ENCODE peak calls at places on chromosomes 12 and 14, in four cellular contexts. Q, C, X and K are unnamed samples.

GRCh38 chr14:20468773-20469241 is 399 bp upstream of the PNP start:
- DNase-seq in Q (no peak), C (no peak), X (no peak), K (no peak)

GRCh38 chr12:11695321-11695720 is 45.8 kb downstream of the ETV6 start:
- DNase-seq in Q (no peak), C (no peak), X (no peak), K (peak)

GRCh38 chr14:56196274-56196673 is 78.1 kb downstream of the PELI2 start:
- DNase-seq in Q (no peak), C (peak), X (no peak), K (no peak)

GRCh38 chr12:28498850-28499249 is 308.6 kb downstream of the CCDC91 start:
- DNase-seq in Q (no peak), C (peak), X (no peak), K (no peak)

GRCh38 chr14:91390165-91390778 is 27.3 kb downstream of the CCDC88C start:
- DNase-seq in Q (no peak), C (no peak), X (no peak), K (no peak)

GRCh38 chr12:50166776-50167025 is 468 bp downstream of the CERS5 start:
- DNase-seq in Q (no peak), C (no peak), X (no peak), K (peak)

GRCh38 chr12:20199780-20200179 is 168.6 kb upstream of the PDE3A start:
- DNase-seq in Q (no peak), C (no peak), X (no peak), K (no peak)

GRCh38 chr14:69152944-69153847 is at the start of gene DCAF5:
- DNase-seq in Q (peak), C (peak), X (peak), K (peak)

GRCh38 chr12:116717466-116718457 is 20.1 kb downstream of the SPRING1 start:
- DNase-seq in Q (no peak), C (peak), X (no peak), K (no peak)

GRCh38 chr12:124305136-124305535 is 10.2 kb downstream of the RFLNA start:
- DNase-seq in Q (no peak), C (no peak), X (no peak), K (no peak)

GRCh38 chr12:67669217-67669924 is 20.8 kb downstream of the DYRK2 start:
- DNase-seq in Q (no peak), C (no peak), X (no peak), K (no peak)

GRCh38 chr12:124836759-124837158 is 26.9 kb downstream of the SCARB1 start:
- DNase-seq in Q (no peak), C (no peak), X (no peak), K (no peak)

GRCh38 chr12:97308576-97309198 is 153.9 kb upstream of the RMST start:
- DNase-seq in Q (peak), C (peak), X (peak), K (no peak)

GRCh38 chr14:77375164-77375950 is 1.5 kb downstream of the TMED8 start:
- DNase-seq in Q (no peak), C (no peak), X (no peak), K (no peak)

GRCh38 chr12:58310828-58311273 is 369.5 kb downstream of the ATP23 start:
- DNase-seq in Q (no peak), C (peak), X (peak), K (peak)

GRCh38 chr12:21169878-21170472 is 39.0 kb downstream of the SLCO1B1 start:
- DNase-seq in Q (peak), C (peak), X (peak), K (peak)

GRCh38 chr12:92908108-92908507 is 21.0 kb downstream of the EEA1 start:
- DNase-seq in Q (peak), C (no peak), X (no peak), K (no peak)

GRCh38 chr14:103057372-103058208 is at the start of gene CDC42BPB:
- DNase-seq in Q (peak), C (peak), X (no peak), K (peak)

GRCh38 chr12:26238341-26239126 is 43.2 kb downstream of the SSPN start:
- DNase-seq in Q (no peak), C (no peak), X (no peak), K (no peak)

GRCh38 chr14:104993306-104993705 is 7.7 kb downstream of the CLBA1 start:
- DNase-seq in Q (no peak), C (no peak), X (no peak), K (no peak)

GRCh38 chr14:31842905-31843304 is 234.2 kb upstream of the ARHGAP5 start:
- DNase-seq in Q (no peak), C (peak), X (no peak), K (peak)

GRCh38 chr14:65260786-65261185 is 151.7 kb upstream of the FUT8 start:
- DNase-seq in Q (no peak), C (no peak), X (no peak), K (no peak)

GRCh38 chr12:4909397-4909733 is 340 bp upstream of the KCNA1 start:
- DNase-seq in Q (no peak), C (no peak), X (no peak), K (no peak)

GRCh38 chr12:43292699-43293098 is 259.3 kb downstream of the ADAMTS20 start:
- DNase-seq in Q (no peak), C (peak), X (no peak), K (no peak)

GRCh38 chr12:110247340-110248095 is 33.5 kb upstream of the ATP2A2 start:
- DNase-seq in Q (no peak), C (peak), X (no peak), K (no peak)

GRCh38 chr12:113222730-113223531 is 1.7 kb downstream of the TPCN1 start:
- DNase-seq in Q (peak), C (peak), X (peak), K (peak)

GRCh38 chr12:115543269-115543668 is 734.2 kb downstream of the MED13L start:
- DNase-seq in Q (no peak), C (no peak), X (peak), K (no peak)

GRCh38 chr14:86203843-86204242 is 673.9 kb downstream of the FLRT2 start:
- DNase-seq in Q (no peak), C (no peak), X (no peak), K (no peak)

GRCh38 chr12:47752121-47752520 is 6.6 kb downstream of the RAPGEF3 start:
- DNase-seq in Q (no peak), C (no peak), X (no peak), K (no peak)

GRCh38 chr12:47752552-47752951 is 6.1 kb downstream of the RAPGEF3 start:
- DNase-seq in Q (no peak), C (no peak), X (no peak), K (peak)

GRCh38 chr12:47754126-47754525 is 4.6 kb downstream of the RAPGEF3 start:
- DNase-seq in Q (no peak), C (no peak), X (no peak), K (peak)

GRCh38 chr12:47754881-47755280 is 3.8 kb downstream of the RAPGEF3 start:
- DNase-seq in Q (no peak), C (no peak), X (no peak), K (no peak)

GRCh38 chr12:47753021-47754001 is 5.4 kb downstream of the RAPGEF3 start:
- DNase-seq in Q (no peak), C (no peak), X (no peak), K (peak)
- H3K4me3 ChIP-seq in Q (no peak), C (no peak), X (no peak), K (no peak)

GRCh38 chr12:2051700-2052625 is 824 bp upstream of the CACNA1C start:
- DNase-seq in Q (no peak), C (no peak), X (no peak), K (no peak)
- H3K4me3 ChIP-seq in Q (no peak), C (peak), X (peak), K (peak)

GRCh38 chr12:53502331-53502730 is 1.2 kb downstream of the TARBP2 start:
- DNase-seq in Q (no peak), C (no peak), X (no peak), K (peak)
- H3K4me3 ChIP-seq in Q (no peak), C (no peak), X (peak), K (peak)

DNA sequence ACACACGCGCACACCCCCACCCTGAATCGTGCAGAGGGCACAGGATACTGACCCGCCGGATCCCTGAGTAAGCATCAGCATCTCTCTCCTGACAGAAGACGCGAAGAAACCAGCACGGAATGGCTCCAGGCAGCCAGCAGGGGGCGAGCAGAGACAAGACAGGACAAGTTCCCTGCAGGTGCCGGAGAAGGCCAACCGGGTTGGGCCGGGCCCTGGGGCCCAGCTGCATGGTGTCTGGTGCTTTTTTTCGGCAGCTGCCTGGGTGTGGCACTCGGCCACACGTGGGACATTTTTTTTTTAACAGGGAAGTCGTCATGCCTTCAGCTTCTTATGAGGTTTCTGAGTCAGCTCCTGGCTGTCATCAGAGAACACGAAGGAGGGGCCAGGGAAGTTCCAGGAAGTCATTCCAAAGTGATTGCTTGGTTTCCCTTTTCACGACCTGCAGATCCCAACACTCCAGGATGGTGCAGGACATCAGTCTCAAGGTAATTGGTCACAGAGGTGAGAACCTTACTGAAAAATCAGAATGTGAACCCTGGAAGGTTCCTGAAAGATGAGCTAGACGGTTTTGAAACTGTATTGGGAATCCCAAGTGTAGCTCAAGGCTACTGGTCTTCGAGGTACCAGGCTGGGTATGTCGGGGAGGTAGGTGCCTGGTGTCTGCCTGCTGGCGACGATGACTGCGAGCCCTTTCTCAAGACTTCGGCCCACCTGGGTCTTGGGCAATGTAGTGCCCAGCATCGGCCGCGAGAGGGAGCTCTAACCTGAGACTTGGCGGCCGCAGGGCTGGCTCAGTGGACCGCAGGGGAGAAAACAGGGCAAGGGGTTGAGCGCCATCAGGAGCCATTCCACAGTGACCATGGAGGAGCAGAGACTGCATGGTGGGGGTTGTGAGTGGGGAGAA is 190.8 kb upstream of the PRMT8 start:
- DNase-seq in Q (peak), C (peak), X (peak), K (peak)
- H3K4me3 ChIP-seq in Q (no peak), C (peak), X (peak), K (no peak)

GRCh38 chr14:89138846-89139245 is 278.2 kb downstream of the FOXN3 start:
- DNase-seq in Q (no peak), C (peak), X (no peak), K (no peak)
- H3K4me3 ChIP-seq in Q (no peak), C (no peak), X (no peak), K (no peak)

DNA sequence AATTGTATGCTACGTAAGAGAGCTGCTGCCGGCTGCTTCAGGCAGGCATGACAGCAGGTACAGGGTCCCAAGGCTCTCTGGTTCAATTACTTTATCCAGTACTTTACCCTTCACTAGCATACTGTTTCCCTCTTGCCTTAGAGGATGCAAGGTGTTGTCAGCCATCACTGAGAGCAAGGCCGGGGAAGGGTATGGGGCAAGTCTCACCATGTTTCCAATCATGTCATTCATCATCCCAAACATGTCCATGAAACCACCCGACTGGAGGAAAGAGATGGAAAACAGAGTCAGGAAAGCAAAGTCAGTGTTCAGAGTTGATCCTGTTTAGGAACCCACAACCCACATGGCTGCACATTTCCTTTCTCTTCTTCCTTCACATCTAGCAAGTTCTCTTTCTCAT is 2.4 kb downstream of the MLF2 start:
- DNase-seq in Q (no peak), C (no peak), X (no peak), K (no peak)
- H3K4me3 ChIP-seq in Q (no peak), C (no peak), X (no peak), K (no peak)

GRCh38 chr14:71932229-71932951 is at the start of gene RGS6:
- DNase-seq in Q (no peak), C (peak), X (no peak), K (peak)

GRCh38 chr14:71933026-71933587 is 878 bp downstream of the RGS6 start:
- DNase-seq in Q (no peak), C (peak), X (no peak), K (no peak)

GRCh38 chr14:71931492-71932228 is 569 bp upstream of the RGS6 start:
- DNase-seq in Q (no peak), C (peak), X (no peak), K (no peak)
- H3K4me3 ChIP-seq in Q (no peak), C (no peak), X (no peak), K (no peak)

GRCh38 chr14:100749967-100750597 is 23.4 kb downstream of the DLK1 start:
- DNase-seq in Q (no peak), C (no peak), X (no peak), K (no peak)
- H3K4me3 ChIP-seq in Q (no peak), C (no peak), X (no peak), K (no peak)

DNA sequence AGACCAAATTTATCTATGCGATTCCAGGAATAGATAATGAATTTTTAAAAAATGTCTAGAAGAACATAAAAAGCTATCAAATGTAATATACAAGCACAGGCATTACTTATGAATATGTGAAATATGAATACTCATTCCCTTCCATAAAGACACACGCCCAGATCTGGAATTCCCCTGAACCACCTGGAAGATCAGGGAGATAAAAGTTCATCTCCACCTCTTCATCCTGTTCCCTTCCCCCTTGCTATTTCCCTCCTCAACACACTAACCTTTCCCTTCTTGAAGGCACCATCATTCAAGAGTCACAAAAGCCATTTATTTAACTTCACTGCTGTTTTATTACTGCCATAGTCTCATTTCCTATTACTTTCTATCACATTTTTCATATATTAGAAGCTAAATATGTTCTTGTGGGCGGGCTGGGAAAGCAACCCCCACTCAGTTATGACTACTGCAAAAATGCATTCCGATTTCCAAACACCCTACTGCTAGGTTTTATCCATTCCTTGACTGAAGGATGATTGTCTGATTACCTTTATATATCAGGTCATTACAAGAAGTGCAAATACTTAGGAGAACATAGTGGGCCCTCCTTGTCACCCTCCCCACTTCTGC is 16.1 kb downstream of the FGD6 start:
- DNase-seq in Q (no peak), C (peak), X (no peak), K (no peak)
- H3K4me3 ChIP-seq in Q (no peak), C (peak), X (no peak), K (no peak)

GRCh38 chr12:78864483-78865296 is at the start of gene SYT1:
- DNase-seq in Q (no peak), C (peak), X (peak), K (peak)

GRCh38 chr12:78863482-78864427 is 819 bp upstream of the SYT1 start:
- DNase-seq in Q (no peak), C (peak), X (no peak), K (peak)

GRCh38 chr12:78866518-78866917 is 1.9 kb downstream of the SYT1 start:
- DNase-seq in Q (no peak), C (no peak), X (no peak), K (no peak)

GRCh38 chr12:78870539-78870938 is 6.0 kb downstream of the SYT1 start:
- DNase-seq in Q (no peak), C (no peak), X (no peak), K (no peak)

DNA sequence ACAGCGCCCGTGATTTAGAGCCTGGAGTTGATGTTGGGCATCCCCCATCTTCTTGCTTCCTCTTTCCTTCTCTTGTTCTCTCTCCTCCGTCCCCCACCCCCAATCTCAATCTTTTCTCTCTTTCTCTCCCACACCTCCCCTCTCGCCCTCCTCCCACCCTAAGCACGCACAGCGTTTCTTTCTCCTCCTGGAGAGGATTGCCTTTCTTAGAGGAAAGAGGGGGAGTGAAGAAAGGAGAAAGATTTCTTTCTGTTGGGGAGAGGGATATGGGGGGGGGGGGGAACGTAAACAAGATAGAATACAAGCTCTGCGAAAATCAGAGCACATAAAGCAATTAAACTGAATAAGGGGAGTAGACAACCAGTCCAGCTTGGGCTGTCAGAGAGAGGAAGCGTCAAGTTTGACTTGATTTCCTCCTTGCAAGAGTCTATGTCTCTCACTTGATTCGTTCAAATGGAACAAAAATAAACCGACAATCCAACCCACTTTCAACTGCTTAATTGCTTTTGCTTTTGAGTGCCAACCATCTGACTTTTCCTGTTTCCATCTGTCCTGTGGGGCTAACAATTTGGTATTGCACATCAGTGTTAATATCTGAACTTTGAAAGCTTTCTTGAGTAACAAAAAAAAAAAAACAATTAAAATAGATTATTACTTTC is 852 bp downstream of the SYT1 start:
- DNase-seq in Q (no peak), C (peak), X (no peak), K (no peak)
- H3K4me3 ChIP-seq in Q (no peak), C (peak), X (peak), K (peak)